ENCODE peak calls at places on chromosomes 4 and X, in six cellular contexts. S is IMR-90, E is H1, C is mesenchymal stem cell, P is H9, H is trophoblast cell. F is an unnamed sample.

GRCh38 chr4:148061139-148061476 is 329.2 kb downstream of the ARHGAP10 start:
- DNase-seq in S (no peak), E (no peak), C (no peak), P (no peak), H (no peak), F (no peak)

GRCh38 chr4:3441501-3442459 is at the start of gene HGFAC:
- DNase-seq in S (no peak), E (no peak), C (no peak), P (no peak), H (no peak), F (no peak)

GRCh38 chrX:110086162-110086915 is 83.4 kb downstream of the TMEM164 start:
- DNase-seq in S (peak), E (no peak), C (peak), P (no peak), H (no peak), F (no peak)

GRCh38 chr4:110091426-110091825 is 107.0 kb downstream of the ELOVL6 start:
- DNase-seq in S (peak), E (no peak), C (peak), P (no peak), H (no peak), F (no peak)

GRCh38 chrX:434946-435345 is 48.2 kb upstream of the PPP2R3B start:
- DNase-seq in S (no peak), E (no peak), C (no peak), P (no peak), H (no peak), F (no peak)

GRCh38 chr4:26762650-26763049 is 98.0 kb upstream of the STIM2 start:
- DNase-seq in S (peak), E (no peak), C (peak), P (no peak), H (peak), F (no peak)

GRCh38 chrX:15929231-15929630 is 74.6 kb upstream of the AP1S2 start:
- DNase-seq in S (no peak), E (no peak), C (no peak), P (no peak), H (peak), F (no peak)

GRCh38 chrX:15869695-15870094 is 15.1 kb upstream of the AP1S2 start:
- DNase-seq in S (no peak), E (no peak), C (no peak), P (no peak), H (no peak), F (no peak)

GRCh38 chr4:108172231-108172779 is 3.6 kb upstream of the LEF1 start:
- DNase-seq in S (no peak), E (no peak), C (peak), P (peak), H (no peak), F (peak)

GRCh38 chr4:20603671-20604313 is 96.5 kb upstream of the PACRGL start:
- DNase-seq in S (peak), E (no peak), C (peak), P (no peak), H (peak), F (no peak)
- H3K14ac ChIP-seq in S (no peak), E (no peak), C (no peak), P (no peak), H (no peak), F (no peak)

GRCh38 chr4:57373971-57374370 is 263.8 kb upstream of the IGFBP7 start:
- DNase-seq in S (no peak), E (no peak), C (no peak), P (no peak), H (no peak), F (no peak)

GRCh38 chr4:57369446-57369845 is 259.3 kb upstream of the IGFBP7 start:
- DNase-seq in S (no peak), E (no peak), C (no peak), P (no peak), H (no peak), F (no peak)

GRCh38 chr4:57378766-57379165 is 268.6 kb upstream of the IGFBP7 start:
- DNase-seq in S (peak), E (no peak), C (no peak), P (no peak), H (no peak), F (no peak)

GRCh38 chr4:57370691-57371090 is 260.5 kb upstream of the IGFBP7 start:
- DNase-seq in S (no peak), E (no peak), C (no peak), P (no peak), H (peak), F (no peak)

DNA sequence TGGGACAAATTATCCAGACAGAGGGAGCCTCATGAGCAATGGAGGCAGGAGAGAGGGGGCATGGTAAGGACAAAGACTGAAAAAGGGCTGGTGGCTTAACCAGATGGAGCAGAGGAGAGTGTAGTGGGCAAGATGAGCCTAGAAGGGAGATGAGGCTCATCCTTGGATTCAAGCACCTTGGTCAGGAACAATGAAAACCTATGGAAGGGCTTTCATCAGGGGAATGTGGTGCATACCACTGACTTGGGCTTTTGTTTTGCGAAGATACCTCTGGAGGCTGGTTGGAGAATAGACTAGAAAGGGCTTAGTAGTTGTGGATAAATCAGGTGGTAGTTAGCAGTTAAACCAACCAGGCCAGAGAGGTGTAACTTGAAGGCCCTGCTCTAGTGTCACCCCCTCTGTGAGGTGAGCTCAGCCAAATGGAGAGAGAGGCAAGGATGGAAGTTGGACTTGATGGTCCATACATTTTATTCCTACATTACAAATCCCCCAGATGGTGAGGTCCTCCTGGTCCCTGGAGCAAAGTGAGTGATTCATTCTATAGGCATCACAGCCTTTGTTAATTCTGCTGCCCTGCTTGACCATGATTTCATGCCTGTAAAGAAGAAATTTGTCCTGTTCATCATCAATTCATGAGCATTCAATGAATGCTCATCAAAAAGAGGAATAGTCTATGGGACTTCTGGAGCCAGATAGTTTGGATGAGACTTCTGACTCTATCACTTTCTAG is 264.8 kb upstream of the IGFBP7 start:
- DNase-seq in S (peak), E (no peak), C (no peak), P (no peak), H (no peak), F (no peak)
- H3K14ac ChIP-seq in S (no peak), E (no peak), C (no peak), P (no peak), H (no peak), F (no peak)

GRCh38 chrX:71292669-71293379 is 8.7 kb upstream of the ITGB1BP2 start:
- DNase-seq in S (peak), E (no peak), C (no peak), P (no peak), H (no peak), F (no peak)
- H3K14ac ChIP-seq in S (peak), E (no peak), C (no peak), P (no peak), H (no peak), F (no peak)

GRCh38 chr4:6772223-6772928 is 10.2 kb upstream of the KIAA0232 start:
- DNase-seq in S (no peak), E (no peak), C (peak), P (no peak), H (peak), F (no peak)

GRCh38 chr4:6771229-6771671 is 11.3 kb upstream of the KIAA0232 start:
- DNase-seq in S (peak), E (no peak), C (peak), P (no peak), H (peak), F (no peak)

GRCh38 chr4:6769984-6770420 is 12.5 kb upstream of the KIAA0232 start:
- DNase-seq in S (no peak), E (no peak), C (no peak), P (no peak), H (peak), F (no peak)

GRCh38 chr4:6769138-6769983 is 13.2 kb upstream of the KIAA0232 start:
- DNase-seq in S (no peak), E (no peak), C (no peak), P (no peak), H (no peak), F (no peak)

DNA sequence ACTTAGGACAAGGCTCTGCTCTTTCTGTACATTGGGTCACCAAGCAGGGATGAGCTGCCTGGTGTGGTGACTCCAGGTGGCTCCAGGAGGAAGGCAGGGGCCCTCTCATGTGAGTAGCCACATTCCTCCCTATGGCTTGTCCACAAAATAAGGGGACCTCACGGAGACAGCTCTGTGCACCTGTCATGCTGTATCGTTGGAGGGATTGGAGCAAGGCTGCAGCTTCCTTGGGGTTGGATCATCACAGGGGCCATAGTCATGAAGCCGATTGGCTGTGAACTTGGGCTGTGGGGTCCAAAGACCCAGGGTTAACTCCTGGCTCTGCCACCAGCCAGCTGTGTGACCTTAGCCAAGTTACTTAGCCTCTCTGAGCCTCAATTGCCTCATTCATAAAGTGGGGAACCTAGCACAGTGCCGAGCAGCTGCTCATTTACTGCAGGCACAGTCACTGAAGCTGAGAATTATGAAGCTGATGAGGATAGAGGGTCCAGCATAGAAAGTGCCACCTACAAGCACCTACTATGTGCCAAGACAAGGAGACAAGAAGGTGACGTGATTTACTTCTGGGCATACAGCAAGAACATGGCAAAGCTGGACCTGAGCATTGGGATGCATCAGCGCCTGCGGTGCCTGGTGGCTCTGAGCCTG is 11.8 kb upstream of the KIAA0232 start:
- DNase-seq in S (no peak), E (no peak), C (no peak), P (no peak), H (no peak), F (no peak)
- H3K14ac ChIP-seq in S (no peak), E (no peak), C (no peak), P (no peak), H (no peak), F (no peak)

DNA sequence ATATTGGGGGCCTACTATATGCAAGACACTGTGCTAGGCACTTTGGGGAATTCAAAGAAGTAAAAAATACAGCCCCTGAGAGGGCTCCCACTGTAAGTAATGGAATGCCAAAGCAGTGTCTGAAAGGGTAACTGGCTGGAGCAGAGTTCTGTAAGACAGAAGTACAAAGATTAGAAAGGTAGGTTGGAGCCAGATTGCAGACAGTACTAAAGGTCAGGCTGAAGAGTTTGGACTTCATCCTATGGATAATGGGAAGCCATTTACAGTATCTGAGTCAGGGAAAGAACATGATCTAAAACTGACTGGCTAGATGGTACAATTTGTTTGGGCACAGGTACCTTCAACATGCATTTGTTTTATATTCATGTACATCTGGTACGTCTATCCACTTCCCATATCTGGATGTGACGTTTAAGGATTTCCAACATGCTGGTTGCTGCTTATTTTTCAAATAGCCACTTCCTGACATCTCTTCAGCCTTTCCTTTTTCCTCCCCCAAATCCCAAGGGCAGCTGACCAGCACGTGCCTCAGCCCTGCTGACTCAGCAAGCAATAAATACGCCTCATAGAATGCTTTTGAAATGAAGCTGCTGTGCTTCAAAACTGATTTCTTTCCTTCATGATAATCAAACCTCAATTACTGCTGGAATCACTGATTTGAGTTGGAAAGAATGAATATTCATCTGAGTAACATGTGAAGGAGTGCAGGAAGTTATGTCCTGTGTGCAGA is 9.5 kb downstream of the ENOX2 start:
- DNase-seq in S (peak), E (no peak), C (peak), P (no peak), H (no peak), F (no peak)
- H3K14ac ChIP-seq in S (no peak), E (no peak), C (no peak), P (no peak), H (no peak), F (no peak)

GRCh38 chrX:68492583-68492982 is 6.3 kb upstream of the YIPF6 start:
- DNase-seq in S (no peak), E (no peak), C (no peak), P (no peak), H (no peak), F (no peak)
- H3K14ac ChIP-seq in S (no peak), E (no peak), C (no peak), P (no peak), H (no peak), F (no peak)

GRCh38 chrX:9923357-9923756 is 43.8 kb upstream of the CLDN34 start:
- DNase-seq in S (no peak), E (no peak), C (no peak), P (no peak), H (no peak), F (no peak)
- H3K14ac ChIP-seq in S (no peak), E (no peak), C (no peak), P (no peak), H (no peak), F (no peak)

F was measured in neuronal stem cell.